ENCODE peak calls at places on chromosomes 11 and 22, in nine cellular contexts. One of them, this sample, is unnamed.

GRCh38 chr11:122742350-122742749 is 86.8 kb downstream of the UBASH3B start:
- DNase-seq in GM12878: no peak
- DNase-seq in stomach: no peak
- DNase-seq in SK-N-SH: no peak
- DNase-seq in transverse colon: no peak
- DNase-seq in suprapubic skin: no peak
- DNase-seq in sigmoid colon: no peak
- DNase-seq in upper lobe of left lung: no peak
- DNase-seq in H1: no peak
- DNase-seq in this sample: no peak

GRCh38 chr11:85076535-85077330 is 550.4 kb downstream of the DLG2 start:
- DNase-seq in SK-N-SH: no peak
- DNase-seq in sigmoid colon: no peak
- DNase-seq in upper lobe of left lung: no peak
- DNase-seq in H1: no peak
- DNase-seq in suprapubic skin: no peak
- DNase-seq in GM12878: no peak
- DNase-seq in stomach: no peak
- DNase-seq in transverse colon: no peak
- DNase-seq in this sample: no peak

GRCh38 chr22:26406118-26406517 is 22.9 kb upstream of the ASPHD2 start:
- DNase-seq in SK-N-SH: no peak
- DNase-seq in GM12878: no peak
- DNase-seq in sigmoid colon: no peak
- DNase-seq in H1: no peak
- DNase-seq in transverse colon: no peak
- DNase-seq in stomach: no peak
- DNase-seq in suprapubic skin: no peak
- DNase-seq in upper lobe of left lung: no peak
- DNase-seq in this sample: no peak

GRCh38 chr11:2742611-2743426 is 43.0 kb upstream of the KCNQ1OT1 start:
- DNase-seq in transverse colon: no peak
- DNase-seq in H1: no peak
- DNase-seq in SK-N-SH: no peak
- DNase-seq in GM12878: no peak
- DNase-seq in upper lobe of left lung: no peak
- DNase-seq in sigmoid colon: peak
- DNase-seq in stomach: no peak
- DNase-seq in suprapubic skin: peak
- DNase-seq in this sample: no peak

GRCh38 chr11:568306-569259 is 7.7 kb upstream of the PHRF1 start:
- DNase-seq in H1: peak
- DNase-seq in upper lobe of left lung: peak
- DNase-seq in sigmoid colon: peak
- DNase-seq in GM12878: peak
- DNase-seq in suprapubic skin: peak
- DNase-seq in transverse colon: peak
- DNase-seq in stomach: peak
- DNase-seq in SK-N-SH: peak
- DNase-seq in this sample: peak

GRCh38 chr11:123302751-123303195 is 107.7 kb upstream of the CLMP start:
- DNase-seq in suprapubic skin: no peak
- DNase-seq in upper lobe of left lung: no peak
- DNase-seq in SK-N-SH: no peak
- DNase-seq in GM12878: peak
- DNase-seq in H1: no peak
- DNase-seq in stomach: no peak
- DNase-seq in transverse colon: no peak
- DNase-seq in sigmoid colon: no peak
- DNase-seq in this sample: no peak

GRCh38 chr11:356610-357009 is 12.7 kb upstream of the B4GALNT4 start:
- DNase-seq in stomach: no peak
- DNase-seq in GM12878: no peak
- DNase-seq in suprapubic skin: no peak
- DNase-seq in upper lobe of left lung: no peak
- DNase-seq in transverse colon: no peak
- DNase-seq in SK-N-SH: no peak
- DNase-seq in H1: no peak
- DNase-seq in sigmoid colon: no peak
- DNase-seq in this sample: no peak

GRCh38 chr11:69437001-69437875 is 44.2 kb upstream of the LINC01488 start:
- DNase-seq in suprapubic skin: no peak
- DNase-seq in H1: no peak
- DNase-seq in GM12878: no peak
- DNase-seq in sigmoid colon: peak
- DNase-seq in transverse colon: no peak
- DNase-seq in SK-N-SH: no peak
- DNase-seq in stomach: no peak
- DNase-seq in upper lobe of left lung: no peak
- DNase-seq in this sample: no peak

GRCh38 chr11:100682247-100682969 is 4.7 kb upstream of the ARHGAP42 start:
- DNase-seq in SK-N-SH: no peak
- DNase-seq in suprapubic skin: no peak
- DNase-seq in sigmoid colon: no peak
- DNase-seq in GM12878: no peak
- DNase-seq in stomach: no peak
- DNase-seq in transverse colon: no peak
- DNase-seq in upper lobe of left lung: no peak
- DNase-seq in H1: no peak
- DNase-seq in this sample: no peak

GRCh38 chr11:34344410-34345011 is 13.3 kb downstream of the ABTB2 start:
- DNase-seq in suprapubic skin: no peak
- DNase-seq in H1: no peak
- DNase-seq in upper lobe of left lung: no peak
- DNase-seq in GM12878: no peak
- DNase-seq in SK-N-SH: no peak
- DNase-seq in sigmoid colon: no peak
- DNase-seq in stomach: no peak
- DNase-seq in transverse colon: no peak
- DNase-seq in this sample: no peak

GRCh38 chr22:44003016-44003775 is 20.9 kb upstream of the PARVB start:
- DNase-seq in SK-N-SH: no peak
- DNase-seq in sigmoid colon: no peak
- DNase-seq in GM12878: no peak
- DNase-seq in suprapubic skin: no peak
- DNase-seq in stomach: no peak
- DNase-seq in upper lobe of left lung: no peak
- DNase-seq in H1: no peak
- DNase-seq in transverse colon: no peak
- DNase-seq in this sample: no peak

GRCh38 chr11:72523991-72524390 is 89.7 kb upstream of the CLPB start:
- DNase-seq in upper lobe of left lung: no peak
- DNase-seq in sigmoid colon: no peak
- DNase-seq in stomach: no peak
- DNase-seq in SK-N-SH: no peak
- DNase-seq in transverse colon: no peak
- DNase-seq in GM12878: no peak
- DNase-seq in suprapubic skin: no peak
- DNase-seq in H1: no peak
- DNase-seq in this sample: no peak

GRCh38 chr11:114156766-114157165 is 97.3 kb downstream of the ZBTB16 start:
- DNase-seq in sigmoid colon: peak
- DNase-seq in SK-N-SH: no peak
- DNase-seq in GM12878: no peak
- DNase-seq in transverse colon: no peak
- DNase-seq in stomach: no peak
- DNase-seq in suprapubic skin: no peak
- DNase-seq in upper lobe of left lung: no peak
- DNase-seq in H1: no peak
- DNase-seq in this sample: no peak

GRCh38 chr11:67006029-67006884 is 16.7 kb upstream of the SYT12 start:
- DNase-seq in upper lobe of left lung: no peak
- DNase-seq in transverse colon: no peak
- DNase-seq in sigmoid colon: no peak
- DNase-seq in H1: no peak
- DNase-seq in suprapubic skin: no peak
- DNase-seq in stomach: no peak
- DNase-seq in GM12878: no peak
- DNase-seq in SK-N-SH: peak
- DNase-seq in this sample: no peak

GRCh38 chr22:43094085-43094484 is 4.9 kb upstream of the TTLL1 start:
- DNase-seq in suprapubic skin: no peak
- DNase-seq in sigmoid colon: no peak
- DNase-seq in transverse colon: peak
- DNase-seq in H1: no peak
- DNase-seq in upper lobe of left lung: peak
- DNase-seq in stomach: peak
- DNase-seq in GM12878: no peak
- DNase-seq in SK-N-SH: no peak
- DNase-seq in this sample: no peak

GRCh38 chr11:1172729-1173117 is 15.0 kb downstream of the MUC5AC start:
- DNase-seq in sigmoid colon: no peak
- DNase-seq in upper lobe of left lung: no peak
- DNase-seq in suprapubic skin: no peak
- DNase-seq in stomach: no peak
- DNase-seq in transverse colon: no peak
- DNase-seq in GM12878: no peak
- DNase-seq in H1: no peak
- DNase-seq in SK-N-SH: no peak
- DNase-seq in this sample: no peak

DNA sequence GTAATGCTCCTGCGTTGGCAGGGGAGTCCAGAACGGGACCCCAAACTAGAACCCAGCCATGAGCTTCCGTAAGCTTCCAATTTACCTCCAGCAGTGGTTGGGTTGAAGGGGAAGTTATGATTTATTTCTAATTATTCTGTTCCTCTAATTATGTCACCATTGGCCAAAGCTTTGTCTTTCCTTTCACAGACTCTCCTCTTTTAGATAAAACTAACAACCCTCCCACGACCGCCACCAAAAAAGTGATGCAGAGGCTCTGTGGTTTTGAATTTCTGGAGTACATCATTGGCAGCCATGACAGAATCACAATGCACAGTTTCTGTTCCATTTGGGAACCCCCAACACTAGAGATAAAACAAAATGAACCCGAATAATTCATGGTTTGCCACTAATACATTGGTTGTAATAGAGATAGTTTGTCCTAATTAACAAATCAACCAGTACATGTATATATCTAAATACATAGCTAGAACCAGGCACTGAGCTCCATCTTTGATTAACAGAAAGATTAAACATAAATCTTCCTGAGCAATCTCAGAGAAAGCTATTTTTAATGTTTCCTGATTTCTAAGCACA is 64.3 kb downstream of the ETS1 start:
- DNase-seq in sigmoid colon: no peak
- DNase-seq in SK-N-SH: no peak
- DNase-seq in GM12878: no peak
- DNase-seq in H1: no peak
- DNase-seq in suprapubic skin: no peak
- DNase-seq in stomach: no peak
- DNase-seq in transverse colon: no peak
- DNase-seq in upper lobe of left lung: no peak
- DNase-seq in this sample: no peak
- TF ChIP-seq POLR2AphosphoS5 in sigmoid colon: no peak
- TF ChIP-seq POLR2AphosphoS5 in SK-N-SH: no peak
- TF ChIP-seq POLR2AphosphoS5 in GM12878: peak
- TF ChIP-seq POLR2AphosphoS5 in H1: no peak
- TF ChIP-seq POLR2AphosphoS5 in suprapubic skin: no peak
- TF ChIP-seq POLR2AphosphoS5 in stomach: no peak
- TF ChIP-seq POLR2AphosphoS5 in transverse colon: no peak
- TF ChIP-seq POLR2AphosphoS5 in upper lobe of left lung: no peak
- TF ChIP-seq POLR2AphosphoS5 in this sample: no peak

DNA sequence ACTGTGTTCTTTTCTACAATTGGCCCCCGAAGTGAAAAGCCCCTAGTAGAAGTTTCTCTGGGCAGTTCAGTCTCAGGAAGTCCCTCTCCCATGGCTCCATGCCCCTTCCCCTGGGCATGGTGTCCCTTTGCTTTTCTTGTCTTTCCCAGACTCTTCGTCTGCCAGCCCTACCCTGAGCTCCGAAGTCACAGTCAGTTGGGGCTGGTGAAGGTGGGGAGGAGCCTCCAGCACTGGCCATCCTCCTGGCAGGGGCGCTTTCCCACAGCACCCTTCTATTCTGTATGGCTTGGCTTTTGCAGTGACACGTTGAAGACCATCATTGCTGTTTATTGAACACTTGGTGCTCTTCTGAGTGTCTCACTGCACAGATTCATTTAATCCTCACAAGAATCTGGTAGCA is 195.1 kb upstream of the CADM1 start:
- DNase-seq in transverse colon: no peak
- DNase-seq in sigmoid colon: peak
- DNase-seq in upper lobe of left lung: no peak
- DNase-seq in suprapubic skin: no peak
- DNase-seq in H1: no peak
- DNase-seq in GM12878: no peak
- DNase-seq in stomach: no peak
- DNase-seq in SK-N-SH: no peak
- DNase-seq in this sample: no peak
- TF ChIP-seq EP300 in transverse colon: no peak
- TF ChIP-seq EP300 in sigmoid colon: no peak
- TF ChIP-seq EP300 in upper lobe of left lung: no peak
- TF ChIP-seq EP300 in suprapubic skin: no peak
- TF ChIP-seq EP300 in H1: no peak
- TF ChIP-seq EP300 in GM12878: no peak
- TF ChIP-seq EP300 in stomach: no peak
- TF ChIP-seq EP300 in SK-N-SH: no peak
- TF ChIP-seq EP300 in this sample: no peak

DNA sequence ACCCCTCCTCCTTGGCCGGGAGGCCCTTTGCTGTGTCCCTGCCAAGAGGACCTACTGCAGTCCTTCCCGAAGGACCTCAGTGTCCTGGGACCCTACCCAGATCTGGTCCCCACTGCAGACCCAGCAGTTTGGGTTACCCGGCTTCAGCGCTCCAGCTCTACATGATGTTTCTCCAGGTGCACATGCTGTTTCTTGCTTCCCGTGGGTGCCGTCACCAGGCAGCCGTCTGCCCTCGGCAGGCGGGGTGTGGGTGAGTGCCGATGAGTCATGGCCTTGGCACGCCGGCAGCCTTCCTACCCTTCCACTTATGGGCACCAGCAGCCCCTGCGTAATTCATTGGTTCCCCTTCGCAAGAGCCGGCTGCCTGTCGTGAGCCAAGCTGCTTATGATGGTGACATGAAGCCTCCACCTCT is 101.8 kb downstream of the BCR start:
- DNase-seq in transverse colon: peak
- DNase-seq in H1: no peak
- DNase-seq in SK-N-SH: no peak
- DNase-seq in GM12878: no peak
- DNase-seq in upper lobe of left lung: peak
- DNase-seq in suprapubic skin: peak
- DNase-seq in stomach: peak
- DNase-seq in sigmoid colon: peak
- DNase-seq in this sample: no peak
- TF ChIP-seq POLR2AphosphoS5 in transverse colon: peak
- TF ChIP-seq POLR2AphosphoS5 in H1: no peak
- TF ChIP-seq POLR2AphosphoS5 in SK-N-SH: no peak
- TF ChIP-seq POLR2AphosphoS5 in GM12878: no peak
- TF ChIP-seq POLR2AphosphoS5 in upper lobe of left lung: peak
- TF ChIP-seq POLR2AphosphoS5 in suprapubic skin: peak
- TF ChIP-seq POLR2AphosphoS5 in stomach: peak
- TF ChIP-seq POLR2AphosphoS5 in sigmoid colon: peak
- TF ChIP-seq POLR2AphosphoS5 in this sample: peak

DNA sequence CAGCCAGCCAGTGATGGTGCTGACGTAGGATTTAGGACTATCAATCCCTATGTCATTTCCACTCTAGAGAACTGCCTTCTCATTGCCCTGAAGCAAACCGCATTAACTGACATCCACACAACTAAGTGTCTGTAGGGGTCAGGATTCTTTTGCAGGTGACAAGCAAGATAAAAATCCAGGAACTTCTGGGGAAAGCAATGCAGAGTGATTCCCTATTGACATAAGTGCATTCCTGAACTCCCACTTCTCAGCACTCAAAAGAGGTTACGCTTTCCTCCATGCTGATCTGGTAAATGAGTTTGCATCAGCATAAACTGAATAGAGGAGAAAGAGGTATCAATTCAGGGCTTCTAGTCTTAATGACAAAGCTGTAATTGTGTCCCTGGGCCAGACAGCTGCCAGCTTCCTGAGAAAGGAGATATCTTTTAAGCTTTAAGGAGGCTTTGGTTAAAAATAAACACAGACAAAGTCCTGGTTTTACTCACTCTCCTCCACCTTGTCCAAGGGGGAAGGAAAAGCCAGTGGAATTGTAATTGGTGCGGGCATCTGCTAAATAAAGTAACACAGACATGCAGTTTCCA is 224.5 kb upstream of the ISX start:
- DNase-seq in suprapubic skin: no peak
- DNase-seq in sigmoid colon: no peak
- DNase-seq in transverse colon: no peak
- DNase-seq in GM12878: no peak
- DNase-seq in SK-N-SH: no peak
- DNase-seq in H1: peak
- DNase-seq in stomach: no peak
- DNase-seq in upper lobe of left lung: no peak
- DNase-seq in this sample: no peak
- TF ChIP-seq EP300 in suprapubic skin: no peak
- TF ChIP-seq EP300 in sigmoid colon: no peak
- TF ChIP-seq EP300 in transverse colon: no peak
- TF ChIP-seq EP300 in GM12878: no peak
- TF ChIP-seq EP300 in SK-N-SH: no peak
- TF ChIP-seq EP300 in H1: no peak
- TF ChIP-seq EP300 in stomach: no peak
- TF ChIP-seq EP300 in upper lobe of left lung: no peak
- TF ChIP-seq EP300 in this sample: no peak